ENCODE peak calls at places on chromosomes 3 and 15, in five cellular contexts. Z is H9, L is mesenchymal stem cell, B is neuronal stem cell, R is H1. N is an unnamed sample. For H3K27me3, the result is how much of the 10 kb centered on the place peaks cover.

GRCh38 chr3:134704556-134704955 is 53.7 kb upstream of the KY start:
- DNase-seq in Z (no peak), L (no peak), B (no peak), R (no peak), N (no peak)

GRCh38 chr15:74869726-74870407 is 3.3 kb downstream of the SCAMP2 start:
- DNase-seq in Z (no peak), L (peak), B (no peak), R (no peak), N (peak)

GRCh38 chr15:92909131-92909781 is 9.1 kb downstream of the CHD2 start:
- DNase-seq in Z (no peak), L (no peak), B (no peak), R (no peak), N (no peak)

GRCh38 chr15:60390931-60391501 is 6.8 kb downstream of the ANXA2 start:
- DNase-seq in Z (peak), L (peak), B (peak), R (no peak), N (peak)

GRCh38 chr3:71104090-71104489 is 479.4 kb downstream of the FOXP1 start:
- DNase-seq in Z (no peak), L (peak), B (no peak), R (no peak), N (no peak)

GRCh38 chr15:70741107-70741511 is 22.2 kb downstream of the UACA start:
- DNase-seq in Z (no peak), L (peak), B (no peak), R (no peak), N (no peak)

GRCh38 chr3:50525987-50526386 is 22.6 kb upstream of the CACNA2D2 start:
- DNase-seq in Z (peak), L (peak), B (no peak), R (no peak), N (no peak)

GRCh38 chr3:123757281-123757940 is 126.7 kb downstream of the MYLK start:
- DNase-seq in Z (no peak), L (peak), B (no peak), R (no peak), N (no peak)

GRCh38 chr3:13124631-13125030 is 51.4 kb upstream of the IQSEC1 start:
- DNase-seq in Z (no peak), L (no peak), B (no peak), R (no peak), N (no peak)

GRCh38 chr3:14148041-14148985 is 23.5 kb downstream of the TMEM43 start:
- DNase-seq in Z (peak), L (peak), B (no peak), R (no peak), N (no peak)

GRCh38 chr15:51341366-51342248 is at the start of gene GLDN:
- DNase-seq in Z (peak), L (peak), B (peak), R (peak), N (peak)

GRCh38 chr3:40267940-40268707 is 41.4 kb upstream of the EIF1B start:
- DNase-seq in Z (no peak), L (no peak), B (no peak), R (no peak), N (peak)

GRCh38 chr3:196524527-196524926 is 9.4 kb upstream of the SMCO1 start:
- DNase-seq in Z (no peak), L (no peak), B (no peak), R (no peak), N (no peak)

GRCh38 chr15:42622328-42622925 is 47.0 kb downstream of the STARD9 start:
- DNase-seq in Z (no peak), L (no peak), B (no peak), R (no peak), N (no peak)

GRCh38 chr3:122458992-122459391 is 43.1 kb upstream of the WDR5B start:
- DNase-seq in Z (no peak), L (peak), B (no peak), R (no peak), N (peak)

GRCh38 chr15:89409184-89409992 is 74.8 kb upstream of the POLG start:
- DNase-seq in Z (no peak), L (no peak), B (no peak), R (no peak), N (peak)

GRCh38 chr15:96242761-96243160 is 87.7 kb upstream of the NR2F2 start:
- DNase-seq in Z (no peak), L (no peak), B (no peak), R (no peak), N (no peak)

GRCh38 chr3:196942915-196943277 is 568 bp upstream of the NCBP2 start:
- DNase-seq in Z (no peak), L (peak), B (no peak), R (no peak), N (no peak)

GRCh38 chr3:195757371-195757770 is 36.6 kb downstream of the MUC20 start:
- DNase-seq in Z (no peak), L (no peak), B (no peak), R (no peak), N (no peak)

GRCh38 chr3:109396811-109397210 is 59.5 kb upstream of the DPPA4 start:
- DNase-seq in Z (no peak), L (no peak), B (no peak), R (no peak), N (peak)

GRCh38 chr3:50278106-50278867 is 600 bp upstream of the LSMEM2 start:
- DNase-seq in Z (no peak), L (no peak), B (no peak), R (no peak), N (no peak)

GRCh38 chr3:50612973-50613851 is 1.6 kb upstream of the CISH start:
- DNase-seq in Z (no peak), L (no peak), B (no peak), R (no peak), N (no peak)

GRCh38 chr3:62955126-62955525 is 79.9 kb upstream of the CADPS start:
- DNase-seq in Z (no peak), L (no peak), B (peak), R (no peak), N (no peak)

GRCh38 chr3:184659797-184660301 is 52.0 kb downstream of the MAGEF1 start:
- DNase-seq in Z (peak), L (no peak), B (no peak), R (no peak), N (peak)

GRCh38 chr3:117751691-117752090 is 1042.1 kb downstream of the TUSC7 start:
- DNase-seq in Z (no peak), L (no peak), B (no peak), R (no peak), N (no peak)

GRCh38 chr3:123112232-123112631 is 45.4 kb downstream of the PDIA5 start:
- DNase-seq in Z (no peak), L (no peak), B (no peak), R (no peak), N (no peak)

GRCh38 chr3:43289401-43289800 is 3.1 kb downstream of the SNRK start:
- DNase-seq in Z (no peak), L (no peak), B (no peak), R (no peak), N (no peak)

GRCh38 chr3:54772046-54772445 is 155.8 kb downstream of the LRTM1 start:
- DNase-seq in Z (no peak), L (peak), B (no peak), R (no peak), N (no peak)

GRCh38 chr15:54197995-54198394 is 219.8 kb downstream of the UNC13C start:
- DNase-seq in Z (peak), L (no peak), B (no peak), R (no peak), N (no peak)

GRCh38 chr3:162224736-162225135 is 728.1 kb downstream of the OTOL1 start:
- DNase-seq in Z (no peak), L (peak), B (no peak), R (no peak), N (no peak)

GRCh38 chr3:14614189-14614588 is 37.4 kb upstream of the CCDC174 start:
- DNase-seq in Z (no peak), L (no peak), B (no peak), R (no peak), N (no peak)

GRCh38 chr3:29576675-29577074 is 295.8 kb downstream of the RBMS3 start:
- DNase-seq in Z (no peak), L (no peak), B (no peak), R (no peak), N (no peak)

GRCh38 chr15:70266412-70267089 is 168.8 kb upstream of the TLE3 start:
- DNase-seq in Z (no peak), L (no peak), B (no peak), R (no peak), N (peak)

GRCh38 chr15:31399544-31400171 is 73.0 kb downstream of the KLF13 start:
- DNase-seq in Z (no peak), L (no peak), B (no peak), R (no peak), N (no peak)
- H3K27me3 ChIP-seq in Z (under half), L (under half), B (under half), R (under half), N (under half)

GRCh38 chr15:50315814-50316630 is 39.0 kb downstream of the GABPB1 start:
- DNase-seq in Z (no peak), L (peak), B (peak), R (no peak), N (no peak)
- H2BK5ac ChIP-seq in Z (no peak), L (no peak), B (no peak), R (no peak), N (no peak)

GRCh38 chr3:112372396-112372795 is 39.4 kb downstream of the CD200 start:
- DNase-seq in Z (no peak), L (no peak), B (no peak), R (no peak), N (no peak)

GRCh38 chr3:112373476-112373875 is 40.5 kb downstream of the CD200 start:
- DNase-seq in Z (no peak), L (no peak), B (no peak), R (no peak), N (no peak)

GRCh38 chr3:112374334-112374734 is 41.4 kb downstream of the CD200 start:
- DNase-seq in Z (no peak), L (no peak), B (no peak), R (no peak), N (no peak)

GRCh38 chr3:112375117-112375516 is 42.2 kb downstream of the CD200 start:
- DNase-seq in Z (no peak), L (no peak), B (no peak), R (no peak), N (no peak)

GRCh38 chr3:112373924-112374323 is 41.0 kb downstream of the CD200 start:
- DNase-seq in Z (no peak), L (no peak), B (no peak), R (no peak), N (peak)
- H2BK12ac ChIP-seq in Z (no peak), L (no peak), B (no peak), R (no peak), N (no peak)

DNA sequence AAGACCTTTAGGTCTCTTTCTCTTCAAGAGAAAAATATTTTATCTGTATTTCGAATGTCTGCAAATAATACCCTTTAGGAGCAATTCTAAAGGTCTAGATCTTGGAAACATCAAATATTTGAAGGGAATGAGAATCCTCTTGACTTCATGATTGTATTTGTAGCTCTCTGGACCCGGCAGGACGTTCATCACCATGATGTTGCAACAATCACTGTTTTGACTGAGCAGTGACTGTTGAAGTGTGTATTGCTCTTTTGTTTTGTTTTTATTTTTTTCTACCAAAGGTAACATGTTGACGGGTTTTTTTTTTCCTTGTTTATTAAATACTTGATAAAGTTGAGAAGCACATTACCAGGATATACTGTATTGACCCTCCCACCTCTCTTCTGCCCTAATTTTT is 55.3 kb upstream of the CCR4 start:
- DNase-seq in Z (no peak), L (no peak), B (no peak), R (no peak), N (no peak)
- H3K27me3 ChIP-seq in Z (under half), L (under half), B (under half), R (under half), N (under half)

DNA sequence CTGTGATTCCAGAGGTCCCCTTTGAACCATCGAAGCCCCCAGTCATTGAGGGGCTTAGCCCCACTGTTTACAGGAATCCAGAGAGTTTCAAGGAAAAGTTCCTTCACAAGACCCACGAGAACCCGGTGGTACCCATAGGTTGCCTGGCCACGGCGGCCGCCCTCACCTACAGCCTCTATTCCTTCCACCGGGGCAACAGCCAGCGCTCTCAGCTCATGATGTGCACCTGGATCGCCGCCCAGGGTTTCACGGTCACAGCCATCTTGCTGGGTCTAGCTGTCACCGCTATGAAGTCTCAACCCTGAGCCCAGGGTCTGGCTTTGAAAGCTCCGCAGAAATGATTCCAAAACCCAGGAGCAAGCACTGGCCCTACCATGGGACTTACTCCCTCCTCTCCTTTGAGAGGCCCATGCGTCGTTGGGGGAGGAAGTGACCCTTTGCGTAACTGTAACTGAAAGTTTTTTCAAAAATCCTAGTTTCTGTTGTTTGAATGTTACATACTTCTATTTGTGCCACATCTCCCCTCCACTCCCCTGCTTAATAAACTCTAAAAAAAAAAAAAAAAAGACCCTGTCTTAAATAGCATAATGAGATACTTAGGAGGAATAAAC is 85.1 kb upstream of the CSPG5 start:
- DNase-seq in Z (no peak), L (no peak), B (no peak), R (no peak), N (no peak)
- H2BK5ac ChIP-seq in Z (no peak), L (no peak), B (no peak), R (no peak), N (no peak)

DNA sequence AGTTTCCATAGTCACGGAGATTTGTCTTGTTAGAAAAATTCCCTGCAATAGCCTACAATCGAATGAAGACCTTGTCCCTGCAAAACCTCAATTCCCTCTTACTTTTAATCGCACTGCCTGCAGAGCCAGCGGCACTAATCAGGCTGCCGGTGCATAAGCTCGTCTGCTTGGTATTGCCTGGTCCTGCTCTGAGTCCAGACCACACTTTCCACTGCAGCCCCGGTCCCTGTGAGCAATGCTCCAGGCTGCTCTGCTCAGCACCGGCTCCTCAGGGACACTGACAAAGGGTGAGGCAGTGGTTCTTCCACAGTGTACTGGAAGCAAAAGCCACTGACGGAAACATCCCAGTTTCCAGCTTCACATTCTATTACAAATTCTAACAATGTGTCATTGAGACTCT is 164.3 kb downstream of the OCA2 start:
- DNase-seq in Z (no peak), L (no peak), B (no peak), R (no peak), N (no peak)
- H2BK12ac ChIP-seq in Z (no peak), L (no peak), B (no peak), R (no peak), N (no peak)

GRCh38 chr15:101489633-101490407 is at the start of gene PCSK6:
- DNase-seq in Z (peak), L (no peak), B (peak), R (no peak), N (peak)

GRCh38 chr15:101491739-101492640 is 2.5 kb upstream of the PCSK6 start:
- DNase-seq in Z (no peak), L (no peak), B (no peak), R (no peak), N (no peak)

GRCh38 chr15:101490922-101491738 is 1.6 kb upstream of the PCSK6 start:
- DNase-seq in Z (no peak), L (no peak), B (no peak), R (no peak), N (no peak)

GRCh38 chr15:101489236-101489632 is 273 bp downstream of the PCSK6 start:
- DNase-seq in Z (no peak), L (no peak), B (no peak), R (no peak), N (peak)

DNA sequence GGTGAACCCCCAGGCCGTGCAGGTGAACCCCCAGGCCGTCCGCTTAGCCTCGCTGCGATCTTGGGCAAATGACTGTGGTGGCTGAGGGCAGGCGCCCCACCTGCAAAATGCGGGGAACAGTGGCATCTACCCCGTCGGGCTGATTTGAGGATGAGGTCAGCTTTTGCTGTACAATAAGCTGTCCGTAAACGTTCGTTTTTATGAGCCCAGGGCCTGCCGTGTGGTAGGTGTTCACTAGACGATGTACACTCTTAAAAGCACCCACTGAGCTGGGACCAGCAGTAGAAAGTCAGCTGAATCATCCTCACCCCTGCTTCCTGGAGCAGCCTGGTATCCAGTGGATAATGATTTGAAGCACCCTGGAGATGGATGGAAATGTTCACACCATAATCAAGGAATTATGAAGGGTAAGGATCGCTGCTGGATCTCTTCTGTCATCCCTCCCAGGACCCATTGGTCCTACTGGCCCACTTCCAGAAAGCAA is 943 bp upstream of the PCSK6 start:
- DNase-seq in Z (no peak), L (no peak), B (no peak), R (no peak), N (peak)
- H3K27me3 ChIP-seq in Z (under half), L (half or more), B (under half), R (under half), N (under half)

GRCh38 chr3:110667216-110667615 is 404.4 kb upstream of the NECTIN3 start:
- DNase-seq in Z (no peak), L (no peak), B (no peak), R (no peak), N (no peak)

DNA sequence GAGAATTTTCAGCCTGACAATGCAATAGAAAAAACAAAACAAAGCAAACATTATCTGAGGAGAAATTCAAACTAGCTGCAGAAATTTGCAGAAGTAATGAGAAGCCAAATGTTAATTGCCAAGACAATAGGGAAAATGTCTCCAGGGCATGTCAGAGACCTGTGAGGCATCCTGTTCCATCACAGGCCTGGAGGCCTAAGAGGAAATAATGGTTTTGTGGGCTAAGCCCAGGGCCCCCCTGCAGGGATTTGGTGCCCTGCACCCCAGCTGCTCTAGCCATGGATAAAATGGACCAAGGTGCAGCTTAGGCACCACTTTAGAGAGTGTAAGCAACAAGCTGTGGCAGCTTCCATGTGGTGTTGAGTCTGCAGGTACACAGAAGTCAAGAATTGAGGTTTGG is 401.2 kb upstream of the NECTIN3 start:
- DNase-seq in Z (no peak), L (no peak), B (no peak), R (no peak), N (no peak)
- H2BK5ac ChIP-seq in Z (no peak), L (no peak), B (no peak), R (no peak), N (no peak)

GRCh38 chr15:48538941-48539340 is 106.6 kb downstream of the FBN1 start:
- DNase-seq in Z (no peak), L (no peak), B (no peak), R (no peak), N (no peak)
- H2BK12ac ChIP-seq in Z (no peak), L (peak), B (no peak), R (no peak), N (no peak)

N was measured in trophoblast cell.